ENCODE peak calls at places on chromosome 9, in ten cellular contexts. Z is body of pancreas; H is keratinocyte; R is testis; T is CD4-positive, alpha-beta T cell; N is heart left ventricle; E is brain microvascular endothelial cell; P is PC-3; X is CD8-positive, alpha-beta T cell; J is psoas muscle. U is an unnamed sample. For H3K27me3, the result is how much of the 10 kb centered on the place peaks cover.

GRCh38 chr9:14627513-14627912 is 65.7 kb downstream of the ZDHHC21 start:
- DNase-seq in H (no peak), E (no peak), J (no peak), P (no peak), Z (no peak), T (no peak), R (no peak), N (no peak), X (no peak), U (no peak)

GRCh38 chr9:89593776-89594427 is 10.9 kb upstream of the GADD45G start:
- DNase-seq in X (peak), T (peak), J (peak), Z (peak), R (peak), P (peak), N (no peak), E (peak), H (no peak), U (no peak)

GRCh38 chr9:75933982-75934381 is 43.5 kb downstream of the PCSK5 start:
- DNase-seq in R (no peak), E (no peak), J (no peak), N (no peak), T (no peak), P (no peak), H (no peak), Z (no peak), X (no peak), U (no peak)

GRCh38 chr9:14768561-14769234 is 46.2 kb upstream of the CER1 start:
- DNase-seq in H (no peak), J (no peak), N (no peak), X (no peak), Z (peak), R (peak), E (peak), P (peak), T (no peak), U (no peak)

GRCh38 chr9:28249424-28249823 is 676.1 kb upstream of the C9orf72 start:
- DNase-seq in Z (no peak), J (no peak), P (no peak), R (no peak), T (no peak), E (no peak), H (no peak), X (no peak), N (no peak), U (no peak)

GRCh38 chr9:113793558-113793957 is 82.6 kb upstream of the ZNF618 start:
- DNase-seq in J (no peak), E (no peak), R (no peak), Z (no peak), P (no peak), T (no peak), N (no peak), X (no peak), H (no peak), U (no peak)

GRCh38 chr9:111966851-111967250 is 70.2 kb downstream of the UGCG start:
- DNase-seq in H (no peak), J (no peak), Z (no peak), T (no peak), R (no peak), P (no peak), X (no peak), E (no peak), N (no peak), U (no peak)

GRCh38 chr9:101380295-101380694 is 4.5 kb downstream of the BAAT start:
- DNase-seq in R (no peak), X (no peak), P (no peak), T (no peak), H (no peak), Z (no peak), J (no peak), E (no peak), N (no peak), U (no peak)

DNA sequence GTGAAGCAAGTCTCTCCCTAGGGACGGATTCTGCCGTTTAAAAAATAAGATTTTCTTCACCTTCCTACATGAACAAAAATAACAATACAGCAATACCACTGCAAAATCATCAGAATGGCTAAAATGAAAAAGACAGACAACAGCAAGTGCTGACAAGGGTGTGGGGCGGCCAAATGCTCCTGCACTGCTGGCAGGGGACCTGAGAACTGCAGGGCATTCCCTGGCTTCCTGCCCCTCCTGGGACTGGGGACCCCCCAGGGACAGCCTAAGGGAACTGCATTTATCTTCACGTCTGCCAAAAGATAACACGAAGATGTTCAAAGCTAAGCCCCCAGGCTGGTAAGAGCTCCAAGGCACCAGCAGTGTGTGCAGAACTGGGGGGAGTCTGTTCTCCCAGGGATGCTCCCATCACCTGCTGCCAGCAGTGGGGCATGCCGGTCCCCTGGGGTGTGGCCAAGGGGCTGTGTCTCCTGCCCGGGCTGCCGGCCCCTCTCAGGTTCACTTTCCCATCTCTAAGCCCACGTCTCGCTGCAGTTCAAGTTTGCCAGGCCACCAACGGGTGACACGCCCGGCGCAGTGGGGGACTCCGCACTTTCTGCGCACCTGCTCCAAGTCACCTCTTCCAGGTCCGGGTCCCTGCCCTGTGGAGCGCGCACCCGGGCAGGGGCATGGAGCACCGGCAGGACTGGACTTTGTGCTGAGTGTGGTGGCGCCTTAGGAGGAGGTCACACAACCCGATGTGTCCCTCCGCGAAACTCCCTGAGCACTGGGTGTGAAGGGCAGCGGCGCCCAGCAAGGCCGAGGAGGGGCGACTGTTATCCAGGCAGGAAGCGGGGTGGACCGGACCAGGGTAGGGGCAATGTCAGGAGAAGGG is 4.5 kb upstream of the EGFL7 start:
- DNase-seq in E (no peak), R (no peak), T (no peak), P (no peak), X (peak), J (peak), H (no peak), Z (no peak), N (peak), U (no peak)
- H3K27me3 ChIP-seq in E (under half), R (under half), T (half or more), P (under half), X (under half), J (under half), H (under half), Z (under half), N (under half), U (half or more)

DNA sequence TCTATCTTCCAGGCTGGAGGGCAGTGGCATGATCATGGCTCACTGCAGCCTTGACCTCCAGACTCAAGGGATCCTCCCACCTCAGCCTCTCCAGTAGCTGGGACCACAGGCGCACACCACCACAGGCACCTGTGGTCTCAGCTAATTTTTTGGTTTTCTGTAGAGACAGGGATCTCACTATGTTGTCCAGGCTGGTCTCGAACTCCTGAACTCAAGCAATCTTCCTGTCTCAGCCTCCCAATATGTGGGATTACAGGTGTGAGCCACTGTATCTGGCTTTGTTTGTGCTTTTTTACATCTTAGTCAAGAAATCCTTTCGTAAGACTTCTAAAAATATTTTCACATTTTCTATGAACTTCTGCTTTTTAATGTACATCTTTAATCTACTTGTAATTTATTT is 116.9 kb downstream of the DENND1A start:
- DNase-seq in N (no peak), T (no peak), J (no peak), X (no peak), H (no peak), P (no peak), R (no peak), E (no peak), Z (no peak), U (no peak)
- H3K27me3 ChIP-seq in N (under half), T (under half), J (under half), X (under half), H (under half), P (under half), R (under half), E (under half), Z (under half), U (under half)

DNA sequence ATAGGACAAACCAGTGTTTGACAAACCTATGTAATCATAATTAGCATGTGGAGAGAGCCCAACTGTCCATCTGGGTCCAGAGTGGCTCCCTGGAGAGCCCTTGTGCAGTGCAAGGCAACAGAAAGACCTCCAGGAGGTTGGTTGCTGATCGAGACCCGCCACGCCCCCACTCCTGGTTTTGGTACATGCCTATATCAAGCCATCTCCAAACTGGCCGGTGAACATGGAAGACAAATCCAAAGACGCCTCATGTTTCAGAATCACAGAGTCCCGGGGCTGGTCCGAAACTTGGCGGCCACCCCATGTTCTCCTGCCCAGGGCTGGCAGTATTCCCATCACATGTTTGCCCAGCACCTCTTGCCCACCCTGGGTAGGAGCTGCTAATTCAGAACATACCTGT is 140.2 kb downstream of the PAX5 start:
- DNase-seq in N (no peak), X (no peak), P (no peak), Z (no peak), T (no peak), E (no peak), J (no peak), R (no peak), H (no peak), U (no peak)
- H3K27me3 ChIP-seq in N (under half), X (under half), P (under half), Z (under half), T (under half), E (under half), J (under half), R (under half), H (under half), U (under half)

GRCh38 chr9:136135326-136136126 is 16.9 kb upstream of the TMEM250 start:
- DNase-seq in N (no peak), H (no peak), J (no peak), E (no peak), P (no peak), Z (no peak), X (no peak), R (no peak), T (no peak), U (no peak)

GRCh38 chr9:136137321-136138054 is 18.8 kb upstream of the TMEM250 start:
- DNase-seq in T (no peak), R (no peak), P (peak), H (no peak), J (no peak), E (no peak), X (no peak), Z (peak), N (peak), U (no peak)

GRCh38 chr9:136136526-136136925 is 17.9 kb upstream of the TMEM250 start:
- DNase-seq in E (no peak), X (no peak), T (no peak), N (no peak), J (no peak), H (no peak), P (no peak), R (no peak), Z (no peak), U (no peak)

GRCh38 chr9:136133959-136134484 is 15.3 kb upstream of the TMEM250 start:
- DNase-seq in R (no peak), E (no peak), N (peak), X (no peak), T (no peak), H (no peak), Z (no peak), P (no peak), J (no peak), U (no peak)

GRCh38 chr9:136136127-136136445 is 17.4 kb upstream of the TMEM250 start:
- DNase-seq in P (no peak), N (no peak), X (no peak), R (no peak), Z (no peak), J (no peak), H (no peak), E (no peak), T (no peak), U (no peak)
- H3K27me3 ChIP-seq in P (under half), N (under half), X (under half), R (under half), Z (under half), J (under half), H (half or more), E (under half), T (under half), U (under half)

DNA sequence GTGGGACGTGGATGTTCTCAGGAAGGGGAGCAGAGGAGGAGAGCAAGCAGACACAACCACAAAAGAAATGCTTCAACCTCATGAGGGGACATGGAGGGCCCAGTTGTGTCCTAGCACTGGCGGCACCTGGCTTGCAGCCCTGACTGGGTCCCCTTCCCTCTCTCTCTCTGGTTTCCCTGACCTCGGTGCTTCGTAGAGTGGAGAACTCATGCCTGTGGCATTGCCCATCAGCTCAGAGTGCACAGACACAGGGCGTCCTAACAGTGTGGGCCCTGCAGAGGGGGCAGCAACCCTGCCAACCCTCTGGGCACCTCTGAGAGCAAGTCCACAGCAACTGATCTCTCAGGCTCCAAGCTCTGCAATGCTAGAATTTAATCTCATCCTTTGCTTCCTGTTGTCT is 140.6 kb downstream of the BARX1 start:
- DNase-seq in P (no peak), H (no peak), N (no peak), E (no peak), Z (no peak), T (no peak), R (no peak), X (no peak), J (no peak), U (no peak)
- H3K27me3 ChIP-seq in P (under half), H (under half), N (under half), E (under half), Z (under half), T (under half), R (under half), X (under half), J (under half), U (under half)

DNA sequence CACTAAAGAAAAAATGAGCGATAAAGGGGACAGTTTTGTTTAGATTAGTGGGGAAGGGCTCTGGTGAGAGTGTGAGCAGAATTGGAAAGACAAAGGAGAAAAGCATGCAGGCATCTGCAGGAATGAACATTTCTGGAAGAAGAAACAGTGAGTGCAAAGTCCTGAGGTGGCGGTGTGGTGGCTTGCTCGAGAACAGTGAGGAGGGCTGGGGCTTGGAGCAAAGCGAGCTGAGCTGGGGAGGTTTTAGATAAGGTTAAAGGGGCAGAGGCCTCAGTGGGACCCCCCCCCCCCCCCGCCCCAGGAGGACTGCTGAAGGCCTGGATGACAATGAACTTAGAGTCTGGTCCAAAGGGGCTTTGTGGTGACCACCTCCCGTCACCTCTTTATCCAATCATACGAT is 202.7 kb upstream of the MVB12B start:
- DNase-seq in H (no peak), E (no peak), R (no peak), X (no peak), P (no peak), N (no peak), Z (no peak), T (no peak), J (no peak), U (no peak)
- H3K27me3 ChIP-seq in H (under half), E (under half), R (under half), X (under half), P (under half), N (under half), Z (under half), T (under half), J (under half), U (under half)

U was measured in tibial artery.